ENCODE peak calls at places on chromosomes 11 and 22, in five cellular contexts. Y, T, Z, E and P are unnamed samples. For H3K4me1, the result is how much of the 10 kb centered on the place peaks cover.

GRCh38 chr11:9660886-9661285 is 3.0 kb upstream of the SWAP70 start:
- DNase-seq in Y (no peak), Z (no peak), T (no peak), E (no peak), P (no peak)

GRCh38 chr22:38989461-38989860 is 7.3 kb downstream of the APOBEC3B start:
- DNase-seq in T (no peak), Y (no peak), Z (no peak), E (no peak), P (no peak)

GRCh38 chr22:32971252-32971651 is 86.9 kb downstream of the SYN3 start:
- DNase-seq in T (no peak), Y (no peak), E (no peak), Z (no peak), P (no peak)

GRCh38 chr22:50439314-50440250 is 35.3 kb downstream of the SBF1 start:
- DNase-seq in T (no peak), Z (no peak), Y (no peak), E (peak), P (no peak)

GRCh38 chr22:32034275-32034674 is 8.8 kb upstream of the SLC5A1 start:
- DNase-seq in Z (no peak), Y (no peak), E (no peak), T (no peak), P (no peak)

GRCh38 chr11:15863411-15863810 is 492.9 kb downstream of the SOX6 start:
- DNase-seq in E (no peak), Y (no peak), Z (peak), T (no peak), P (no peak)

GRCh38 chr11:8833568-8834275 is 77.3 kb upstream of the AKIP1 start:
- DNase-seq in Z (no peak), Y (no peak), T (peak), E (no peak), P (no peak)

GRCh38 chr11:44868021-44868420 is 82.7 kb downstream of the TP53I11 start:
- DNase-seq in E (no peak), T (no peak), Z (no peak), Y (no peak), P (no peak)

GRCh38 chr11:57711414-57712255 is at the start of gene MED19:
- DNase-seq in E (peak), Y (peak), T (peak), Z (peak), P (peak)

GRCh38 chr11:32886180-32886579 is 6.4 kb upstream of the QSER1 start:
- DNase-seq in E (no peak), T (no peak), Y (no peak), Z (no peak), P (no peak)

GRCh38 chr11:27124514-27125264 is 84.1 kb downstream of the BBOX1 start:
- DNase-seq in T (no peak), Z (no peak), Y (no peak), E (peak), P (no peak)

GRCh38 chr11:68411501-68411991 is 49.0 kb upstream of the PPP6R3 start:
- DNase-seq in Z (no peak), T (no peak), Y (no peak), E (no peak), P (no peak)

GRCh38 chr11:10122337-10123197 is 171.5 kb downstream of the SBF2 start:
- DNase-seq in Y (no peak), E (no peak), T (no peak), Z (no peak), P (no peak)

GRCh38 chr22:48254311-48254873 is 1491.9 kb downstream of the TBC1D22A start:
- DNase-seq in T (peak), Z (no peak), E (no peak), Y (no peak), P (no peak)

GRCh38 chr11:2670541-2671100 is 29.2 kb downstream of the KCNQ1OT1 start:
- DNase-seq in Y (no peak), T (peak), Z (no peak), E (no peak), P (no peak)

GRCh38 chr11:126992804-126993111 is 7.8 kb downstream of the KIRREL3 start:
- DNase-seq in Z (no peak), E (no peak), T (no peak), Y (no peak), P (no peak)

GRCh38 chr11:281486-282161 is 3.4 kb downstream of the NLRP6 start:
- DNase-seq in Z (no peak), T (peak), E (no peak), Y (no peak), P (no peak)

GRCh38 chr11:32052218-32052617 is 38.7 kb upstream of the RCN1 start:
- DNase-seq in Z (peak), E (no peak), Y (peak), T (peak), P (no peak)

GRCh38 chr11:65224939-65225283 is 36.9 kb upstream of the POLA2 start:
- DNase-seq in Z (no peak), E (peak), Y (no peak), T (no peak), P (no peak)

GRCh38 chr11:65223031-65223430 is 38.7 kb upstream of the POLA2 start:
- DNase-seq in T (no peak), E (no peak), Z (no peak), Y (no peak), P (no peak)

GRCh38 chr11:65227879-65228278 is 33.9 kb upstream of the POLA2 start:
- DNase-seq in T (no peak), Y (no peak), Z (no peak), E (no peak), P (no peak)

GRCh38 chr11:65225284-65226102 is 36.3 kb upstream of the POLA2 start:
- DNase-seq in T (no peak), E (peak), Y (peak), Z (peak), P (no peak)

GRCh38 chr11:65226103-65226442 is 35.7 kb upstream of the POLA2 start:
- DNase-seq in T (no peak), E (peak), Y (no peak), Z (no peak), P (no peak)
- H3K27ac ChIP-seq in T (peak), E (peak), Y (no peak), Z (no peak), P (no peak)

DNA sequence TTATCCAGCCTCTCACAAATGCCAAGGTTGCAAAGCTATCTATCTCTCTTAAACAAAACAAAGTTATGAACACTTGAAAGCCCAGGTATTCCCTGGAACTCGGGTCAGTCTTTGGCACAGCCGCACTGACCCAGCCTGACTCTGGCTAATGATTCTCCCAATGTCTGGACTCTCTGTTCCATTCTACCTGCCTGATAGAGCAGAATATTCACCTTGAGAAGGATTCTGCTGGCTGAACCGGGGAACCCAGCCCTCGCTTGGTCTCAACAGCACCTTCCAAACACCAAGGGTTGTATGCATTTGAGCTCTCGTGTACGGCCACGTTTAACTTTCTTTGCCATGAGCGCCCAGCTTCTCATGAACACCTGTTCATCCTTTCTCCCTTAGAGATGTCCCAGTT is 116.8 kb downstream of the ZBTB16 start:
- DNase-seq in Z (no peak), E (no peak), Y (no peak), T (no peak), P (no peak)
- H3K4me1 ChIP-seq in Z (half or more), E (half or more), Y (half or more), T (half or more), P (under half)

GRCh38 chr11:72111300-72111699 is 1.2 kb downstream of the ANAPC15 start:
- DNase-seq in E (no peak), Z (no peak), T (no peak), Y (no peak), P (no peak)
- H3K27ac ChIP-seq in E (peak), Z (peak), T (peak), Y (peak), P (no peak)

GRCh38 chr11:110295487-110296225 is 758 bp downstream of the RDX start:
- DNase-seq in E (peak), T (peak), Z (peak), Y (peak), P (no peak)
- H3K4me1 ChIP-seq in E (half or more), T (under half), Z (under half), Y (under half), P (under half)

GRCh38 chr22:34847072-34847471 is 218.9 kb upstream of the ISX start:
- DNase-seq in E (no peak), T (no peak), Z (no peak), Y (no peak), P (no peak)
- H3K27ac ChIP-seq in E (no peak), T (no peak), Z (no peak), Y (no peak), P (no peak)

DNA sequence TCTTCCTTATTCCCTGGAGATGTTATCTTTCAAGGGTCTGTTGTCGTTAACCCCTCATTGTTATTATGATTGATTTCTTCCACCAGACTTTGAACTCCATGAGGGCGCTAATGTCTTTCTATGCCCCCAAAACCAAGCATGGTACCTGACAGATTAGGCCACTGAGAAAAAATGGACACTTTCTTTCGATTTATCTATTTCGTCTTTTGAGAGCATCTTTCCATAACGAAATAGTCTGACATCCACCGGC is 641 bp upstream of the PSMA1 start:
- DNase-seq in T (no peak), E (no peak), Z (no peak), Y (no peak), P (no peak)
- H3K4me1 ChIP-seq in T (under half), E (under half), Z (under half), Y (under half), P (under half)

GRCh38 chr11:106480581-106481185 is 403.2 kb downstream of the AASDHPPT start:
- DNase-seq in E (no peak), Y (no peak), T (no peak), Z (no peak), P (no peak)

GRCh38 chr11:106477776-106478175 is 400.3 kb downstream of the AASDHPPT start:
- DNase-seq in Z (no peak), Y (no peak), T (no peak), E (no peak), P (no peak)

GRCh38 chr11:106482920-106483761 is 405.7 kb downstream of the AASDHPPT start:
- DNase-seq in Z (peak), Y (no peak), E (no peak), T (no peak), P (no peak)
- H3K27ac ChIP-seq in Z (peak), Y (no peak), E (no peak), T (no peak), P (no peak)

GRCh38 chr22:19890502-19891349 is 36.1 kb upstream of the GNB1L start:
- DNase-seq in T (no peak), Z (no peak), Y (no peak), E (peak), P (no peak)

GRCh38 chr22:19892925-19893324 is 38.3 kb upstream of the GNB1L start:
- DNase-seq in Z (no peak), T (no peak), E (no peak), Y (no peak), P (no peak)

GRCh38 chr22:19892249-19892879 is 37.7 kb upstream of the GNB1L start:
- DNase-seq in Y (no peak), T (no peak), Z (no peak), E (peak), P (no peak)

GRCh38 chr22:19889951-19890350 is 35.3 kb upstream of the GNB1L start:
- DNase-seq in T (no peak), E (peak), Z (no peak), Y (no peak), P (no peak)

DNA sequence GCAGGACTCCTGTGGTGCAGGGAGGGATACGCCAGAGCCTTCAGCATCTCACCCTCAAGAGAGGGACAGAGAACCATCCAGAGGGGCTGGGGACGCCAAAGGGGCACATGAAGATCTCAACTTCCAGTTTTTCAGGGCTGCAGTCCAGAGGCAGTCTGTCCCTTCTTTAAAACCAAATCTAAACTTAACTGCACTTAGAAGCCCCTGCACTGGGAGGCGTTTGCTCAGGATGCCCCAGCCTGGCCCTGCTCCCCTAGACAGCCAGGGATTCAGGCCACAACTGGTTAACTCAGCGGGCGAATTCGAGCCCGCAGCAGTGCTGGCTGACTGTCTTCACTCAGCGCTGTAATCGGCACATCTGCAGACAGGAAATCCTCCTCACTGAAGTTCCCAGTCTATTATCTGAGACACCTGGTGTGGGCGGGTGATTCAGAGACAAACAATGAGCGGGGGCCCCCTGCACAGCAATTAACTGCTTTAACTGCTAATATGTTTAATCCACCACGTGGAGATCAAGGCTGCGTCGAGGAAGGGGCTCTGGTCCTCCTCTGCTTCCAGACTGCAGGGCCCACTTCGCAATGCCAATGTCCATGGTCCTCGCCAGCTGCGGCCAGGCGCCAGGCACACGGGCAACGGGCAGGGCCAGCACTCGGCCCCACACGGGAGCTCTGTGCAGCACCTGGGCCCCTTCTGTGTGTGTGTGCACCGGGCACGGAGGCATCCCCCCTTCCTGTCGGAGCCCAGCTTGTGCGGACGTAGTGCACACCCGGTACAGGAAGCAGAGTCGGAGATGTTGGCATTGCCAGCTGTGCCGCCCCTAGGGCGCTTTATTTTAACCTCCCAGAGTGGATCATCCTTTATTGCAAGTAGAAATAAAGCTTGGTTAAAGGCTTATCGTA is 36.9 kb upstream of the GNB1L start:
- DNase-seq in T (no peak), E (peak), Z (no peak), Y (no peak), P (peak)
- H3K4me1 ChIP-seq in T (under half), E (under half), Z (under half), Y (under half), P (under half)

GRCh38 chr22:23192133-23192532 is 11.8 kb downstream of the BCR start:
- DNase-seq in Y (no peak), Z (peak), T (no peak), E (no peak), P (no peak)
- H3K27ac ChIP-seq in Y (peak), Z (peak), T (no peak), E (peak), P (no peak)